ENCODE peak calls at places on chromosomes 6 and 20, in ten cellular contexts. One of them, this sample, is unnamed.

GRCh38 chr6:104908031-104908430 is 48.3 kb upstream of the HACE1 start:
- DNase-seq in A549: peak
- DNase-seq in tibial nerve: no peak
- DNase-seq in ovary: no peak
- DNase-seq in stomach: no peak
- DNase-seq in sigmoid colon: no peak
- DNase-seq in H1: no peak
- DNase-seq in esophagus muscularis mucosa: no peak
- DNase-seq in suprapubic skin: no peak
- DNase-seq in upper lobe of left lung: no peak
- DNase-seq in this sample: no peak

GRCh38 chr6:160031442-160031841 is 62.6 kb downstream of the IGF2R start:
- DNase-seq in A549: no peak
- DNase-seq in tibial nerve: no peak
- DNase-seq in ovary: no peak
- DNase-seq in stomach: no peak
- DNase-seq in sigmoid colon: no peak
- DNase-seq in H1: no peak
- DNase-seq in esophagus muscularis mucosa: peak
- DNase-seq in suprapubic skin: no peak
- DNase-seq in upper lobe of left lung: no peak
- DNase-seq in this sample: no peak

GRCh38 chr6:158015188-158015506 is 33.5 kb downstream of the SYNJ2 start:
- DNase-seq in A549: no peak
- DNase-seq in tibial nerve: no peak
- DNase-seq in ovary: no peak
- DNase-seq in stomach: no peak
- DNase-seq in sigmoid colon: no peak
- DNase-seq in H1: no peak
- DNase-seq in esophagus muscularis mucosa: no peak
- DNase-seq in suprapubic skin: no peak
- DNase-seq in upper lobe of left lung: no peak
- DNase-seq in this sample: no peak

GRCh38 chr6:43967692-43968091 is 159.6 kb downstream of the MRPL14 start:
- DNase-seq in A549: no peak
- DNase-seq in tibial nerve: no peak
- DNase-seq in ovary: no peak
- DNase-seq in stomach: no peak
- DNase-seq in sigmoid colon: no peak
- DNase-seq in H1: peak
- DNase-seq in esophagus muscularis mucosa: no peak
- DNase-seq in suprapubic skin: no peak
- DNase-seq in upper lobe of left lung: no peak
- DNase-seq in this sample: no peak

GRCh38 chr20:9180480-9181257 is 111.8 kb downstream of the PLCB4 start:
- DNase-seq in A549: no peak
- DNase-seq in tibial nerve: no peak
- DNase-seq in ovary: no peak
- DNase-seq in stomach: no peak
- DNase-seq in sigmoid colon: no peak
- DNase-seq in H1: no peak
- DNase-seq in esophagus muscularis mucosa: no peak
- DNase-seq in suprapubic skin: no peak
- DNase-seq in upper lobe of left lung: no peak
- DNase-seq in this sample: no peak

GRCh38 chr6:28884423-28885148 is 39.2 kb downstream of the TRIM27 start:
- DNase-seq in A549: no peak
- DNase-seq in tibial nerve: no peak
- DNase-seq in ovary: no peak
- DNase-seq in stomach: no peak
- DNase-seq in sigmoid colon: no peak
- DNase-seq in H1: no peak
- DNase-seq in esophagus muscularis mucosa: no peak
- DNase-seq in suprapubic skin: no peak
- DNase-seq in upper lobe of left lung: no peak
- DNase-seq in this sample: no peak

GRCh38 chr6:28351493-28351925 is 1.8 kb downstream of the ZKSCAN3 start:
- DNase-seq in A549: no peak
- DNase-seq in tibial nerve: no peak
- DNase-seq in ovary: no peak
- DNase-seq in stomach: no peak
- DNase-seq in sigmoid colon: no peak
- DNase-seq in H1: no peak
- DNase-seq in esophagus muscularis mucosa: no peak
- DNase-seq in suprapubic skin: no peak
- DNase-seq in upper lobe of left lung: no peak
- DNase-seq in this sample: no peak

GRCh38 chr6:166707045-166707444 is 80.0 kb upstream of the RPS6KA2 start:
- DNase-seq in A549: peak
- DNase-seq in tibial nerve: no peak
- DNase-seq in ovary: no peak
- DNase-seq in stomach: peak
- DNase-seq in sigmoid colon: no peak
- DNase-seq in H1: peak
- DNase-seq in esophagus muscularis mucosa: no peak
- DNase-seq in suprapubic skin: no peak
- DNase-seq in upper lobe of left lung: peak
- DNase-seq in this sample: peak

GRCh38 chr20:19897891-19898290 is 119.3 kb upstream of the NAA20 start:
- DNase-seq in A549: no peak
- DNase-seq in tibial nerve: no peak
- DNase-seq in ovary: no peak
- DNase-seq in stomach: no peak
- DNase-seq in sigmoid colon: no peak
- DNase-seq in H1: no peak
- DNase-seq in esophagus muscularis mucosa: no peak
- DNase-seq in suprapubic skin: no peak
- DNase-seq in upper lobe of left lung: no peak
- DNase-seq in this sample: no peak

GRCh38 chr6:155333414-155333813 is 19.1 kb upstream of the TFB1M start:
- DNase-seq in A549: no peak
- DNase-seq in tibial nerve: no peak
- DNase-seq in ovary: no peak
- DNase-seq in stomach: no peak
- DNase-seq in sigmoid colon: no peak
- DNase-seq in H1: no peak
- DNase-seq in esophagus muscularis mucosa: no peak
- DNase-seq in suprapubic skin: no peak
- DNase-seq in upper lobe of left lung: no peak
- DNase-seq in this sample: no peak

DNA sequence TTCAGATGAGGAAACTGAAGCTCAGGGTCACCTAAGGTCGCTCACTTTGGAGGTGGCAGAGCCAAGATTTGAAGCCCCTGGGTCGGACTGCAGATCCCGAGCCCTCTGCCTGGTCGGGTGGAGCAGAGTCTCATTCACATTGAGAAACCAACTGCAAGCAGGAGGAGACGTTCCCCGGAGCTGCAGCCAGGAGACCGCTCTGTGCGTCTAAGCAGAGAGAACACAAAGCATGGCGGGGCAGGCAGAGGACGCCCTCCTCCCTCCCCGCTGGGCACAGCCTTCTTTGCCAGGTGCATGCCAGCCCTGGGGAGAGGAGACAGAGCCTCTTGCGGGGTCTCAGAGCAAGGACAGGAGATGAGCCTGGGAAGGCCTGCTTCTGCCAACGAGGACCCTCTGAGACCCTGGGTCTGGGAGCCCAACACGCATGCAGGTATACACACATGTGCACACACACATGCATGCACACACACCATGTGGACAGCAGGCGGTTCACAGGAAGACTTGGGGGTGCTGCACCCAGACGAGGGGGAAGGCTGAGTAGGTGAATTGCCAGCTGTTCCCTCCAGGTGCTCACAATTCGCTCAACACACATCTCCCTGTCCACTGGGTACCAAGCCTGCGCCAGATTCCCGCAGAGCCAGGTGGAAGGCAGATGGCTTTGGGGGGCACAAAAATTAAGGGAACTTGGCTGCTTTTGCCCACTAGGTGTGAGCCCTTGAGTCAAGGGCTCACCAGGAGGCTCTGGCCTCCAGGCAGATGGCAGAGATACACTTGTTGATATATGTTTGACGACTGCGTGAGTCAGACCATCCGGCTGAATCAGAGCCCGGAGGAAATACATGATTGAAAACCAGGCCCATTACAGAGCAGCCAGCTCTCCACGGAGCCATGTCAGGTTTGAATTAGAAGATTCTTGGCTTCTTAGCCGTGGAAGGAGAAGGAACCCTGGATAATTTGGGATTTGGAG is 5.5 kb upstream of the NTSR1 start:
- DNase-seq in A549: peak
- DNase-seq in tibial nerve: no peak
- DNase-seq in ovary: no peak
- DNase-seq in stomach: peak
- DNase-seq in sigmoid colon: peak
- DNase-seq in H1: no peak
- DNase-seq in esophagus muscularis mucosa: no peak
- DNase-seq in suprapubic skin: no peak
- DNase-seq in upper lobe of left lung: no peak
- DNase-seq in this sample: no peak
- TF ChIP-seq EP300 in A549: no peak
- TF ChIP-seq EP300 in tibial nerve: no peak
- TF ChIP-seq EP300 in ovary: no peak
- TF ChIP-seq EP300 in stomach: no peak
- TF ChIP-seq EP300 in sigmoid colon: no peak
- TF ChIP-seq EP300 in H1: no peak
- TF ChIP-seq EP300 in esophagus muscularis mucosa: no peak
- TF ChIP-seq EP300 in suprapubic skin: no peak
- TF ChIP-seq EP300 in upper lobe of left lung: no peak
- TF ChIP-seq EP300 in this sample: no peak

GRCh38 chr20:38723982-38724602 is at the start of gene SLC32A1:
- DNase-seq in A549: no peak
- DNase-seq in tibial nerve: no peak
- DNase-seq in ovary: no peak
- DNase-seq in stomach: no peak
- DNase-seq in sigmoid colon: no peak
- DNase-seq in H1: peak
- DNase-seq in esophagus muscularis mucosa: no peak
- DNase-seq in suprapubic skin: no peak
- DNase-seq in upper lobe of left lung: no peak
- DNase-seq in this sample: no peak
- TF ChIP-seq EP300 in A549: no peak
- TF ChIP-seq EP300 in tibial nerve: no peak
- TF ChIP-seq EP300 in ovary: no peak
- TF ChIP-seq EP300 in stomach: no peak
- TF ChIP-seq EP300 in sigmoid colon: no peak
- TF ChIP-seq EP300 in H1: no peak
- TF ChIP-seq EP300 in esophagus muscularis mucosa: no peak
- TF ChIP-seq EP300 in suprapubic skin: no peak
- TF ChIP-seq EP300 in upper lobe of left lung: no peak
- TF ChIP-seq EP300 in this sample: no peak

DNA sequence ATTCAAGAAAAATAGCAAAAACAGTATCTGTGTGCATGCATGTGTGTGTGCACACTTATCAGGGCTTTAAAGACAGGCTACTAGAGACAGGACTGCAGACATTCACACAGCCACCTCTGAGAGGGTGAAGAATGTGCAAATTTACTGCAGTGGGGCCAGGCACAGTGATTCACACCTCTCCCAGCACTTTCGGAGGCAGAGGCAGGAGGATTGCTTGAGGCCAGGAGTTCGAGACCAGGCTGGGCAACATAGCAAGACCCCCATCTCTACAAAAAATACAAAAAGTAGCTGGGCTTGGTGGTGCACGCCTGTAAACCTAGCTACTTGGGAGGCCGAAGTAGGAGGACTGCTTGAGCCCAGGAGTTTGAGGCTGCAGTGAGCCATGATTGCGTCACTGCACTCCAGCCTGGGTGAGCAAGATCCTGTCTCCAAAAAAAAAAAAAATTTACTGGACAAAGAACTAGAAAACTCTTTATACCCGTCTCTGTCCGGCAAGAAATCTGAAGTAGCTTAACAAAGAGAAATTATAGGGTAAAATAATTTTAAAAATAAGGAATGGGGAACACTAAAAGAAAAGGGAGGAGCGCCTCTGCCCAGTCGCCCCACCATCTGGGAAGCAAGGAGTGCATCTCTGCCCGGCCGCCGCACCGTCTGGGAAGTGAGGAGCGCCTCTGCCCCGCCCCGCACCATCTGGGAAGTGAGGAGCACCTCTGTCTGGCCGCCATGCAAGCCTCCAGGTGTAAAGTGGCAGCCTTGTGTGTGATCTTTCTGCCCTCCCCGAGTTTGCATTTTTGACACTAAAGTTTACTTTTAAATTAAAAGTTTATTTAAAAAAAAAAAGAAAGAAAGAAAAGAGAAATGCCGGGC is 105.1 kb downstream of the ZMYND8 start:
- DNase-seq in A549: no peak
- DNase-seq in tibial nerve: no peak
- DNase-seq in ovary: no peak
- DNase-seq in stomach: no peak
- DNase-seq in sigmoid colon: no peak
- DNase-seq in H1: no peak
- DNase-seq in esophagus muscularis mucosa: no peak
- DNase-seq in suprapubic skin: no peak
- DNase-seq in upper lobe of left lung: no peak
- DNase-seq in this sample: no peak
- TF ChIP-seq EP300 in A549: no peak
- TF ChIP-seq EP300 in tibial nerve: no peak
- TF ChIP-seq EP300 in ovary: no peak
- TF ChIP-seq EP300 in stomach: no peak
- TF ChIP-seq EP300 in sigmoid colon: no peak
- TF ChIP-seq EP300 in H1: no peak
- TF ChIP-seq EP300 in esophagus muscularis mucosa: no peak
- TF ChIP-seq EP300 in suprapubic skin: no peak
- TF ChIP-seq EP300 in upper lobe of left lung: no peak
- TF ChIP-seq EP300 in this sample: no peak

GRCh38 chr6:132971676-132972075 is 157.3 kb downstream of the RPS12 start:
- DNase-seq in A549: no peak
- DNase-seq in tibial nerve: no peak
- DNase-seq in ovary: no peak
- DNase-seq in stomach: no peak
- DNase-seq in sigmoid colon: no peak
- DNase-seq in H1: no peak
- DNase-seq in esophagus muscularis mucosa: no peak
- DNase-seq in suprapubic skin: no peak
- DNase-seq in upper lobe of left lung: no peak
- DNase-seq in this sample: no peak

GRCh38 chr6:132972254-132972653 is 157.9 kb downstream of the RPS12 start:
- DNase-seq in A549: no peak
- DNase-seq in tibial nerve: no peak
- DNase-seq in ovary: no peak
- DNase-seq in stomach: no peak
- DNase-seq in sigmoid colon: no peak
- DNase-seq in H1: no peak
- DNase-seq in esophagus muscularis mucosa: no peak
- DNase-seq in suprapubic skin: no peak
- DNase-seq in upper lobe of left lung: no peak
- DNase-seq in this sample: no peak

GRCh38 chr6:132972971-132973370 is 158.6 kb downstream of the RPS12 start:
- DNase-seq in A549: no peak
- DNase-seq in tibial nerve: no peak
- DNase-seq in ovary: no peak
- DNase-seq in stomach: no peak
- DNase-seq in sigmoid colon: no peak
- DNase-seq in H1: no peak
- DNase-seq in esophagus muscularis mucosa: no peak
- DNase-seq in suprapubic skin: no peak
- DNase-seq in upper lobe of left lung: no peak
- DNase-seq in this sample: no peak

GRCh38 chr6:132974122-132974521 is 159.8 kb downstream of the RPS12 start:
- DNase-seq in A549: no peak
- DNase-seq in tibial nerve: no peak
- DNase-seq in ovary: no peak
- DNase-seq in stomach: no peak
- DNase-seq in sigmoid colon: no peak
- DNase-seq in H1: no peak
- DNase-seq in esophagus muscularis mucosa: no peak
- DNase-seq in suprapubic skin: no peak
- DNase-seq in upper lobe of left lung: no peak
- DNase-seq in this sample: no peak

GRCh38 chr6:132973556-132973993 is 159.2 kb downstream of the RPS12 start:
- DNase-seq in A549: no peak
- DNase-seq in tibial nerve: no peak
- DNase-seq in ovary: no peak
- DNase-seq in stomach: no peak
- DNase-seq in sigmoid colon: no peak
- DNase-seq in H1: no peak
- DNase-seq in esophagus muscularis mucosa: no peak
- DNase-seq in suprapubic skin: no peak
- DNase-seq in upper lobe of left lung: no peak
- DNase-seq in this sample: no peak
- TF ChIP-seq EP300 in A549: no peak
- TF ChIP-seq EP300 in tibial nerve: no peak
- TF ChIP-seq EP300 in ovary: no peak
- TF ChIP-seq EP300 in stomach: no peak
- TF ChIP-seq EP300 in sigmoid colon: no peak
- TF ChIP-seq EP300 in H1: no peak
- TF ChIP-seq EP300 in esophagus muscularis mucosa: no peak
- TF ChIP-seq EP300 in suprapubic skin: no peak
- TF ChIP-seq EP300 in upper lobe of left lung: no peak
- TF ChIP-seq EP300 in this sample: no peak